ENCODE peak calls at places on chromosomes 6 and 20, in five cellular contexts. X, Q, D, O and U are unnamed samples.

GRCh38 chr20:8161262-8162071 is 29.4 kb downstream of the PLCB1 start:
- DNase-seq in D (no peak), Q (no peak), O (no peak), X (no peak), U (no peak)

GRCh38 chr20:47698142-47698541 is 87.1 kb downstream of the SULF2 start:
- DNase-seq in D (no peak), X (no peak), Q (no peak), O (no peak), U (no peak)

GRCh38 chr6:90044833-90045337 is 150.6 kb downstream of the GJA10 start:
- DNase-seq in X (peak), D (no peak), O (no peak), Q (no peak), U (no peak)

GRCh38 chr6:25088513-25088912 is 152.8 kb upstream of the RIPOR2 start:
- DNase-seq in Q (no peak), O (no peak), X (peak), D (no peak), U (no peak)

GRCh38 chr20:11117808-11118528 is 444.2 kb upstream of the JAG1 start:
- DNase-seq in D (no peak), Q (no peak), X (no peak), O (no peak), U (no peak)

GRCh38 chr6:166952567-166953464 is 3.5 kb downstream of the RNASET2 start:
- DNase-seq in X (no peak), O (no peak), D (no peak), Q (no peak), U (no peak)

GRCh38 chr20:25025986-25026605 is 31.8 kb downstream of the ACSS1 start:
- DNase-seq in X (no peak), O (peak), Q (peak), D (no peak), U (no peak)

GRCh38 chr6:162845972-162846371 is 118.2 kb downstream of the PACRG start:
- DNase-seq in D (no peak), O (no peak), Q (no peak), X (no peak), U (no peak)

GRCh38 chr6:134436281-134436815 is 118.4 kb upstream of the SGK1 start:
- DNase-seq in D (peak), X (peak), Q (no peak), O (no peak), U (peak)

GRCh38 chr6:156519940-156520339 is 257.2 kb upstream of the ARID1B start:
- DNase-seq in D (no peak), X (no peak), O (no peak), Q (no peak), U (no peak)

GRCh38 chr20:10795286-10796026 is 121.7 kb upstream of the JAG1 start:
- DNase-seq in D (no peak), O (no peak), Q (no peak), X (peak), U (no peak)

GRCh38 chr20:16004108-16004854 is 569.0 kb downstream of the KIF16B start:
- DNase-seq in X (no peak), O (no peak), D (no peak), Q (no peak), U (no peak)

GRCh38 chr6:25053875-25054371 is 118.2 kb upstream of the RIPOR2 start:
- DNase-seq in O (no peak), Q (no peak), X (peak), D (no peak), U (peak)

GRCh38 chr6:2845880-2846208 is 4.2 kb upstream of the SERPINB1 start:
- DNase-seq in D (no peak), Q (no peak), X (no peak), O (no peak), U (no peak)

GRCh38 chr6:82761674-82762345 is 303.8 kb downstream of the UBE3D start:
- DNase-seq in D (no peak), O (no peak), X (no peak), Q (no peak), U (no peak)

GRCh38 chr6:1716845-1717244 is 107.1 kb downstream of the FOXC1 start:
- DNase-seq in D (no peak), X (no peak), Q (no peak), O (no peak), U (no peak)

GRCh38 chr20:9392892-9393857 is 121.2 kb upstream of the LAMP5 start:
- DNase-seq in D (peak), O (peak), Q (peak), X (peak), U (peak)

GRCh38 chr6:90079555-90080490 is 185.6 kb downstream of the GJA10 start:
- DNase-seq in Q (no peak), X (no peak), O (no peak), D (no peak), U (no peak)

GRCh38 chr20:49888341-49889244 is 26.7 kb downstream of the SPATA2 start:
- DNase-seq in Q (no peak), O (peak), D (peak), X (peak), U (peak)

GRCh38 chr20:19784511-19785172 is 26.6 kb downstream of the RIN2 start:
- DNase-seq in X (peak), O (peak), D (peak), Q (peak), U (peak)

GRCh38 chr6:73290435-73290834 is 27.4 kb upstream of the KHDC1 start:
- DNase-seq in D (no peak), X (no peak), Q (no peak), O (no peak), U (no peak)

GRCh38 chr6:167497387-167498056 is 172.6 kb downstream of the TTLL2 start:
- DNase-seq in Q (peak), X (no peak), D (no peak), O (no peak), U (no peak)

GRCh38 chr6:120938876-120939231 is 395.4 kb downstream of the TBC1D32 start:
- DNase-seq in Q (no peak), D (no peak), O (no peak), X (no peak), U (peak)

GRCh38 chr20:64049060-64049886 is at the start of gene SOX18:
- DNase-seq in Q (no peak), O (peak), X (peak), D (no peak), U (peak)

GRCh38 chr20:38132910-38133501 is 32.1 kb downstream of the TGM2 start:
- DNase-seq in X (peak), D (no peak), Q (peak), O (no peak), U (no peak)

GRCh38 chr6:293185-294174 is 1.2 kb downstream of the DUSP22 start:
- DNase-seq in D (peak), Q (peak), O (no peak), X (peak), U (no peak)
- TF ChIP-seq CTCF in D (no peak), Q (no peak), O (no peak), X (no peak), U (no peak)

GRCh38 chr6:142045380-142046270 is 87.1 kb upstream of the GJE1 start:
- DNase-seq in O (no peak), D (no peak), X (peak), Q (no peak), U (no peak)
- TF ChIP-seq CTCF in O (no peak), D (no peak), X (peak), Q (no peak), U (no peak)

GRCh38 chr6:37640776-37641395 is 56.8 kb downstream of the MDGA1 start:
- DNase-seq in X (no peak), O (no peak), Q (no peak), D (no peak), U (no peak)
- TF ChIP-seq CTCF in X (no peak), O (no peak), Q (no peak), D (no peak), U (no peak)

GRCh38 chr6:150670311-150670710 is 70.6 kb downstream of the PLEKHG1 start:
- DNase-seq in Q (no peak), X (no peak), O (no peak), D (no peak), U (no peak)

GRCh38 chr6:150668882-150669476 is 69.3 kb downstream of the PLEKHG1 start:
- DNase-seq in Q (no peak), X (no peak), O (no peak), D (no peak), U (no peak)

GRCh38 chr6:150666071-150666470 is 66.4 kb downstream of the PLEKHG1 start:
- DNase-seq in Q (no peak), D (no peak), X (no peak), O (no peak), U (no peak)

GRCh38 chr6:150664091-150664490 is 64.4 kb downstream of the PLEKHG1 start:
- DNase-seq in X (no peak), D (no peak), O (no peak), Q (no peak), U (no peak)

DNA sequence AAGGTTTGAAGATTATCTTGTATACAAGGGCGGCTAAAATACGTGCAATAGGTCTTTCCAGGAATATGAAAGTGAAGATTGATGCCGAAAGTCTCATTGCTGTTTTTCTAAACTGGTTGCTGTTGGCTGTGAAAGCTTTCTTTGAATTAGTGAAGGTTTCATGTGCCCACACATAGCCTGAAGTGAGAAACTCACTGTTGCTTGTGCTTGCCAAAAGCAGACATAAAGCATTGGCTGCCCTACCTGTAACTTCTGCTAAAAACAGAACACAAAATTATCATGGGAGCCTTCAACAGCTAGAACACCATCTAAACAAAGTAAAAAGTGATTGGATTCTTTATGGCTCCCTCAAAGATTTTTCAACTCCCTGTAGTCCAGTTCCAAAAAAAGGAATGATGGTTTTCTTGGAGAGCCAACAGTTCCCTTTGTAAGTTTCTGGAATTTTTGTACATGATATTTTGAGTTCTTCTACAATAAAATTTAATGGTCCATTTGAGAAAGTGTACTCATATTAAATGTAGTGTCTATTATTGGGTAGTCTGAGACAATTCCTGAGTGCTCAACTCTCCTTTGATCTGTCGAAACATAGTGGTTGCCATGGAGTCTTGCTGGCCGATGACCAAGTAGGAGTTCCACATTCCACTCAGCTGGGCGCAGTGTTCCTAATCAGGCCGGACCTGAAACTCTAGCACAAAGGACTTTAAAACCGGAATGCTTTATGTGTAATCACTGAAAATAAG is 68.5 kb downstream of the PLEKHG1 start:
- DNase-seq in D (peak), O (no peak), Q (peak), X (peak), U (no peak)
- TF ChIP-seq CTCF in D (no peak), O (no peak), Q (peak), X (peak), U (no peak)

DNA sequence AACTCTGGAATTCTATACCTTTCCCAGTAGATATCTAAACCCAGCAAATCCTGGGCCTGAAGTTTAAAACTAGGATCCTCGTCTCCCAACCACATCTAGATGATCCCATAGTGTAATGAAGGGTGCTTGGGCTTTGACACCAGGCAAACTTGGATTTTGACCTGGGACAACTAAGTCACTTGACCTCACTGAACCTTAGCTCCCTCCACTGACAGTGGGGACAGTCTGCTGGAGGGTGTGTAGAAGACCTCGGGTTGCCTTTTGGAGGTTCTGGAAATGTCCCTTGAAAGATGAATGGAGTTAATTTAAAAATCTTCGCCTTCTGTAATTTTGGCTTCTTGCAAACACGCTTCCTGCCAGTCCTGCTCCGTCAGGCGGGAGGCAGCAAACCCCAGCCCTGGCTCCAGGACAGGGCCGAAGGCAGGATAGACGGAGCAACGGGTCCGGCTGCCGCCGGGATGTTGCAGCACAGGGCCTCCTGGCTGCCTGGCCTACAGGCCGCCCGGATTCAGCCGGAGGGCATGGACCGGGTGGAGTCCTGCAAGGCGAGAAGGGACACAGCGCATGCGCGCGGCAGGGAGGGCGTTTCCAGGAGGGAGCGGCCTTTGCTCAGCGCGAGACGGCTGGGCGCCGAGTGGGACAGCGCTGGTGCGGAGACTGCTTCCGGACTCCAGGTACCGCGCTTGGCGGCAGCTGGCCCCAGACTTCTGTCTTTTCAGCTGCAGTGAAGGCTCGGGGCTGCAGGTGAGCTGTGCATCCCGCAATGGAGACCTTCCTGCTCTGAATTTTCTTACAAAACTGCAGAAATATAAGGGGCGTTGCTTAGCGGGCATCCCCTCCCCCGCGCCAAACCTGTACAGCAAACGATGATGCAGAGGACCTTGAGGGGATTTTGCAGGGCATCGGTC is at the start of gene TMEM14A:
- DNase-seq in X (peak), D (peak), O (peak), Q (peak), U (peak)
- TF ChIP-seq CTCF in X (peak), D (no peak), O (no peak), Q (no peak), U (no peak)

DNA sequence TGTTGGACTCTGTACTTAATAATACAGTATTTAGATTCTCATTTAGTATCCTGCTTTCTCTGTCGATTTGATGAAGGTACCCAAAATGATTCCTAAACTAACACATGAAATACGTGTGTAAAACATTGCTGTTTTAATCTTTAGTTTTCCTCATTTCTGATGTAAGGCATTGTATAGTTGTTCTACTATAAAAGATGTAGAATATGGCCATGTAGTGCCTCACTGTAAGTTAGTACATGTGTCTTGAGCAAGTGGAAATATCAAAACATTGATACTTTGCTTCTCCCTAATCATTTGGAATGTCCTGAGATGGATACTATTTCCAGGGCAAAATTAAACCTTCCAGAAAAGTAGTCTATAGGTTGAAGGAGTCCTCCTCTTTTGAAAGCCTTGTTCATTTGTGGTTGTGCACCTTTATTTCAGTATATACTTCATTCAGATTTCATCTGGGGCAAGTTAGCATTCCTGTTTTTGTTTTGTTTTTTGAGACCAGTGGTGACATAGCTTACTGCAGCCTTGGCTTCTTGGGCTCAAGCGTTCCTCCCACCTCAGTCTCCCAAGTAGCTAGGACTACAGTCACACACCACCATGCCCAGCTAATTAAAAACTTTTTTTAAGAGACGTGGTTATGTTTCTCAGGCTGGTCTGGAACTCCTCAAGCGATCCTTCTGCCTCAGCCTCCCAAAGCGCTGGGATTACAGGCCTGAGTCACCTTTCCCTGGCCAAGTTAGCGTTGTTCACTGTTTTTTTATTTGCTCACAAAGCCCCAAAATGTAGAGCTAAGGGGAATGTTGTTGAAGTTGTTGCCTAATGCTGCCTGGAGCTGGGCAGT is 11.6 kb downstream of the SRSF3 start:
- DNase-seq in O (no peak), X (peak), D (no peak), Q (no peak), U (no peak)
- TF ChIP-seq CTCF in O (no peak), X (no peak), D (no peak), Q (no peak), U (no peak)

DNA sequence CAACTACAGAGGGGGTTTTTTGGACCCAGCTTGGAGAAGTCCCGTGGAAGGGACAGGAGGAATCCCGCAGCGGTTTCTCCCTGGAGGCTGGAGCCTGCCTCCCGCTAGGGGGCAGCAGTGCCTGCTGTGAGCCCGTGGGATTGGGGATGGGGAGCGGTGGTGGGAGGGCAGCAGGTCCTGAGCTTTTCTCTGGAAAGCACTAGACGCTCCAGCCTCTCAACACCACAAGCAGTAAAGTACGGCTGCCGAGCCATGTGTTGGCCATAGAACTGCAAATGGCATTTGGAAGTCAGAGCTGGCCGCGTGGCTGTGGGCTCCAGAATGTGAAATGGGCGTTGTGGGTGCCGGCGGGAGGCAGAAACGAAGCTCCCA is 47.8 kb downstream of the GMPR start:
- DNase-seq in X (peak), O (peak), D (no peak), Q (no peak), U (peak)
- TF ChIP-seq CTCF in X (peak), O (peak), D (peak), Q (peak), U (peak)